ENCODE peak calls at places on chromosomes 16 and 17, in four cellular contexts. M, S, Y and L are unnamed samples.

GRCh38 chr16:24075929-24076716 is 180.0 kb upstream of the CACNG3 start:
- DNase-seq in S (no peak), M (no peak), Y (no peak), L (peak)

GRCh38 chr17:77020973-77021372 is 119.8 kb upstream of the SEC14L1 start:
- DNase-seq in Y (no peak), S (no peak), M (no peak), L (no peak)

GRCh38 chr17:12730931-12731521 is 58.3 kb upstream of the ARHGAP44 start:
- DNase-seq in M (no peak), Y (no peak), S (peak), L (peak)

GRCh38 chr17:45376606-45377005 is 56.1 kb downstream of the ARHGAP27 start:
- DNase-seq in M (no peak), S (no peak), Y (no peak), L (no peak)

GRCh38 chr17:48905987-48906515 is 2.2 kb upstream of the UBE2Z start:
- DNase-seq in S (no peak), Y (no peak), M (no peak), L (no peak)

GRCh38 chr17:80965606-80966005 is 26.0 kb upstream of the CHMP6 start:
- DNase-seq in Y (no peak), S (no peak), M (no peak), L (no peak)

GRCh38 chr17:64477849-64478248 is 19.0 kb downstream of the POLG2 start:
- DNase-seq in Y (no peak), S (no peak), M (no peak), L (peak)

GRCh38 chr16:47461598-47462266 is 601 bp downstream of the PHKB start:
- DNase-seq in S (peak), M (no peak), Y (peak), L (peak)

GRCh38 chr17:80431246-80432195 is 16.6 kb downstream of the ENDOV start:
- DNase-seq in Y (no peak), S (no peak), M (no peak), L (no peak)

GRCh38 chr16:85168732-85169256 is 56.5 kb upstream of the CIBAR2 start:
- DNase-seq in M (no peak), Y (no peak), S (peak), L (peak)

GRCh38 chr16:67926181-67926742 is 5.4 kb downstream of the CTRL start:
- DNase-seq in M (no peak), S (no peak), Y (no peak), L (no peak)

GRCh38 chr17:71503710-71504471 is 616.9 kb upstream of the SOX9 start:
- DNase-seq in Y (no peak), M (no peak), S (no peak), L (no peak)

GRCh38 chr16:71287903-71288302 is 1.3 kb downstream of the CMTR2 start:
- DNase-seq in Y (no peak), M (no peak), S (no peak), L (no peak)

GRCh38 chr16:2337431-2338296 is 2.9 kb downstream of the ABCA3 start:
- DNase-seq in S (no peak), Y (no peak), M (no peak), L (peak)

GRCh38 chr17:33523577-33523981 is 230.5 kb upstream of the ASIC2 start:
- DNase-seq in M (no peak), S (peak), Y (no peak), L (no peak)

GRCh38 chr17:51667722-51668083 is 407.4 kb downstream of the UTP18 start:
- DNase-seq in Y (no peak), S (no peak), M (no peak), L (no peak)

GRCh38 chr16:68756250-68757051 is 19.4 kb downstream of the CDH1 start:
- DNase-seq in S (no peak), Y (no peak), M (no peak), L (no peak)

GRCh38 chr16:52491216-52491615 is 55.7 kb downstream of the TOX3 start:
- DNase-seq in S (no peak), Y (no peak), M (no peak), L (no peak)